ENCODE peak calls at places on chromosomes 3 and 15, in four cellular contexts. One of them, this sample, is unnamed.
A peak's percentile ranks its signal among the peaks of the same experiment; 100 is the strongest.

GRCh38 chr3:30597131-30597768 is 9.2 kb upstream of the TGFBR2 start:
- DNase-seq in stomach: no peak
- DNase-seq in GM10248: no peak
- DNase-seq in NCI-H1417: no peak
- DNase-seq in this sample: no peak

GRCh38 chr3:53384465-53385277 is 37.3 kb upstream of the DCP1A start:
- DNase-seq in stomach: no peak
- DNase-seq in NCI-H1417: no peak
- DNase-seq in GM10248: no peak
- DNase-seq in this sample: no peak

GRCh38 chr15:61195116-61196002 is 33.7 kb downstream of the RORA start:
- DNase-seq in NCI-H1417: no peak
- DNase-seq in GM10248: peak; percentile 38
- DNase-seq in stomach: no peak
- DNase-seq in this sample: no peak

GRCh38 chr15:62603757-62604156 is 438.7 kb upstream of the C2CD4B start:
- DNase-seq in GM10248: no peak
- DNase-seq in stomach: no peak
- DNase-seq in NCI-H1417: no peak
- DNase-seq in this sample: no peak

GRCh38 chr3:66038726-66039589 is at the start of gene MAGI1:
- DNase-seq in GM10248: peak; percentile 79
- DNase-seq in NCI-H1417: peak; percentile 88
- DNase-seq in stomach: peak; percentile 92
- DNase-seq in this sample: peak; percentile 96

GRCh38 chr3:184761120-184761841 is 49.4 kb upstream of the MAGEF1 start:
- DNase-seq in GM10248: no peak
- DNase-seq in stomach: peak; percentile 81
- DNase-seq in NCI-H1417: no peak
- DNase-seq in this sample: no peak

GRCh38 chr3:127006781-127007436 is 24.0 kb downstream of the PLXNA1 start:
- DNase-seq in stomach: no peak
- DNase-seq in GM10248: no peak
- DNase-seq in NCI-H1417: no peak
- DNase-seq in this sample: no peak

GRCh38 chr3:148240351-148240750 is 457.4 kb upstream of the AGTR1 start:
- DNase-seq in stomach: no peak
- DNase-seq in GM10248: no peak
- DNase-seq in NCI-H1417: no peak
- DNase-seq in this sample: no peak

GRCh38 chr3:133540896-133541674 is 32.4 kb upstream of the CDV3 start:
- DNase-seq in GM10248: peak; percentile 50
- DNase-seq in NCI-H1417: no peak
- DNase-seq in stomach: no peak
- DNase-seq in this sample: no peak

GRCh38 chr3:30353711-30354467 is 252.5 kb upstream of the TGFBR2 start:
- DNase-seq in NCI-H1417: no peak
- DNase-seq in GM10248: no peak
- DNase-seq in stomach: no peak
- DNase-seq in this sample: no peak

GRCh38 chr15:85828869-85829268 is 34.1 kb upstream of the KLHL25 start:
- DNase-seq in GM10248: no peak
- DNase-seq in NCI-H1417: no peak
- DNase-seq in stomach: no peak
- DNase-seq in this sample: no peak

GRCh38 chr3:197355713-197356112 is 57.3 kb upstream of the DLG1 start:
- DNase-seq in NCI-H1417: no peak
- DNase-seq in stomach: no peak
- DNase-seq in GM10248: no peak
- DNase-seq in this sample: no peak

GRCh38 chr3:197830967-197831313 is 39.9 kb downstream of the LRCH3 start:
- DNase-seq in GM10248: no peak
- DNase-seq in NCI-H1417: no peak
- DNase-seq in stomach: no peak
- DNase-seq in this sample: no peak

GRCh38 chr3:194852836-194853508 is 167.3 kb downstream of the FAM43A start:
- DNase-seq in NCI-H1417: peak; percentile 45
- DNase-seq in GM10248: no peak
- DNase-seq in stomach: no peak
- DNase-seq in this sample: no peak

GRCh38 chr15:43648649-43649429 is at the start of gene CATSPER2:
- DNase-seq in GM10248: no peak
- DNase-seq in NCI-H1417: no peak
- DNase-seq in stomach: no peak
- DNase-seq in this sample: no peak

GRCh38 chr3:148006508-148006907 is 597.3 kb downstream of the ZIC1 start:
- DNase-seq in GM10248: no peak
- DNase-seq in stomach: no peak
- DNase-seq in NCI-H1417: no peak
- DNase-seq in this sample: no peak

GRCh38 chr3:128709506-128710210 is 16.3 kb upstream of the RAB7A start:
- DNase-seq in NCI-H1417: no peak
- DNase-seq in stomach: peak; percentile 28
- DNase-seq in GM10248: no peak
- DNase-seq in this sample: no peak

GRCh38 chr3:175571096-175571495 is 712.0 kb downstream of the NAALADL2 start:
- DNase-seq in NCI-H1417: no peak
- DNase-seq in stomach: no peak
- DNase-seq in GM10248: no peak
- DNase-seq in this sample: no peak

GRCh38 chr15:59791646-59792208 is 102.6 kb upstream of the BNIP2 start:
- DNase-seq in GM10248: no peak
- DNase-seq in NCI-H1417: no peak
- DNase-seq in stomach: no peak
- DNase-seq in this sample: no peak

GRCh38 chr15:53580371-53580770 is 179.1 kb downstream of the WDR72 start:
- DNase-seq in stomach: peak; percentile 43
- DNase-seq in GM10248: no peak
- DNase-seq in NCI-H1417: no peak
- DNase-seq in this sample: no peak

GRCh38 chr3:61683409-61684261 is 122.3 kb downstream of the PTPRG start:
- DNase-seq in stomach: no peak
- DNase-seq in NCI-H1417: no peak
- DNase-seq in GM10248: no peak
- DNase-seq in this sample: no peak

GRCh38 chr3:29693863-29694262 is 413.0 kb downstream of the RBMS3 start:
- DNase-seq in NCI-H1417: no peak
- DNase-seq in stomach: no peak
- DNase-seq in GM10248: no peak
- DNase-seq in this sample: no peak

GRCh38 chr3:16309558-16309957 is 44.5 kb downstream of the OXNAD1 start:
- DNase-seq in NCI-H1417: no peak
- DNase-seq in stomach: no peak
- DNase-seq in GM10248: no peak
- DNase-seq in this sample: no peak

GRCh38 chr3:10196389-10197052 is 31.8 kb downstream of the IRAK2 start:
- DNase-seq in GM10248: no peak
- DNase-seq in stomach: no peak
- DNase-seq in NCI-H1417: no peak
- DNase-seq in this sample: no peak

GRCh38 chr3:12353796-12354505 is 65.1 kb downstream of the PPARG start:
- DNase-seq in NCI-H1417: no peak
- DNase-seq in stomach: no peak
- DNase-seq in GM10248: no peak
- DNase-seq in this sample: no peak

GRCh38 chr3:184003187-184003967 is 14.3 kb downstream of the ABCC5 start:
- DNase-seq in NCI-H1417: no peak
- DNase-seq in stomach: no peak
- DNase-seq in GM10248: no peak
- DNase-seq in this sample: no peak

GRCh38 chr3:129587559-129588210 is 18.8 kb downstream of the PLXND1 start:
- DNase-seq in NCI-H1417: no peak
- DNase-seq in stomach: no peak
- DNase-seq in GM10248: no peak
- DNase-seq in this sample: no peak